ENCODE peak calls at places on chromosomes 2 and 18, in eight cellular contexts. K, H, T, A, E, J, R and Z are unnamed samples.
A peak's percentile ranks its signal among the peaks of the same experiment; 100 is the strongest.

GRCh38 chr2:183495589-183496267 is 371.5 kb downstream of the NUP35 start:
- DNase-seq in J (no peak), K (no peak), E (no peak), H (no peak), A (no peak), T (peak; percentile 44), R (no peak), Z (no peak)

GRCh38 chr2:216713691-216714411 is 18.5 kb upstream of the IGFBP5 start:
- DNase-seq in A (no peak), T (no peak), H (peak; percentile 74), R (no peak), K (no peak), E (no peak), J (peak; percentile 90), Z (no peak)

GRCh38 chr2:212995920-212996319 is 155.5 kb downstream of the IKZF2 start:
- DNase-seq in R (no peak), K (no peak), A (no peak), T (no peak), J (peak; percentile 50), H (no peak), E (no peak), Z (no peak)

GRCh38 chr2:64173156-64174135 is 29.2 kb upstream of the PELI1 start:
- DNase-seq in R (no peak), E (no peak), A (no peak), T (no peak), H (no peak), K (no peak), J (no peak), Z (no peak)

GRCh38 chr2:151999058-151999457 is 99.8 kb downstream of the CACNB4 start:
- DNase-seq in K (peak; percentile 79), R (no peak), J (peak; percentile 63), E (peak; percentile 71), T (no peak), H (no peak), A (peak; percentile 34), Z (no peak)

GRCh38 chr2:210604666-210605065 is 48.3 kb downstream of the CPS1 start:
- DNase-seq in H (no peak), K (no peak), R (no peak), T (no peak), A (no peak), J (no peak), E (no peak), Z (no peak)

GRCh38 chr2:46179037-46179621 is 118.1 kb upstream of the EPAS1 start:
- DNase-seq in E (no peak), R (no peak), A (peak; percentile 48), J (peak; percentile 98), H (peak; percentile 79), K (no peak), T (peak; percentile 15), Z (no peak)

GRCh38 chr2:223889133-223889769 is 51.9 kb upstream of the AP1S3 start:
- DNase-seq in K (no peak), A (no peak), T (no peak), R (no peak), H (no peak), J (no peak), E (no peak), Z (no peak)

GRCh38 chr2:25315316-25315680 is 26.4 kb downstream of the DNMT3A start:
- DNase-seq in T (no peak), A (no peak), J (no peak), H (no peak), E (no peak), K (no peak), R (peak; percentile 53), Z (no peak)

GRCh38 chr18:14970027-14970426 is 222.1 kb downstream of the ANKRD30B start:
- DNase-seq in J (no peak), K (no peak), E (no peak), T (no peak), H (no peak), A (no peak), R (no peak), Z (no peak)

GRCh38 chr2:169828141-169828811 is 1.0 kb downstream of the UBR3 start:
- DNase-seq in A (peak; percentile 41), R (no peak), T (peak; percentile 25), K (peak; percentile 60), J (peak; percentile 64), H (no peak), E (peak; percentile 35), Z (no peak)

GRCh38 chr2:66700181-66700686 is 265.3 kb downstream of the MEIS1 start:
- DNase-seq in T (no peak), R (no peak), E (peak; percentile 28), H (no peak), J (no peak), K (peak; percentile 33), A (no peak), Z (no peak)

GRCh38 chr18:78984941-78985784 is 5.5 kb downstream of the SALL3 start:
- DNase-seq in R (no peak), K (peak; percentile 82), J (peak; percentile 14), A (no peak), T (no peak), H (no peak), E (no peak), Z (no peak)

GRCh38 chr2:124258481-124258880 is 233.4 kb downstream of the CNTNAP5 start:
- DNase-seq in H (no peak), J (no peak), R (no peak), T (no peak), K (no peak), A (no peak), E (no peak), Z (no peak)

GRCh38 chr2:121128741-121129659 is 156.0 kb downstream of the TFCP2L1 start:
- DNase-seq in T (no peak), E (peak; percentile 81), H (no peak), J (peak; percentile 51), R (peak; percentile 82), K (peak; percentile 72), A (peak; percentile 89), Z (no peak)

GRCh38 chr2:12064153-12064552 is 317.7 kb downstream of the LPIN1 start:
- DNase-seq in R (no peak), T (no peak), H (no peak), A (no peak), K (no peak), J (peak; percentile 23), E (no peak), Z (no peak)

GRCh38 chr2:219028141-219028540 is 13.2 kb downstream of the CFAP65 start:
- DNase-seq in E (no peak), J (no peak), K (no peak), A (no peak), T (no peak), H (no peak), R (no peak), Z (no peak)

GRCh38 chr2:168585700-168586099 is 129.6 kb downstream of the CERS6 start:
- DNase-seq in K (no peak), A (no peak), H (no peak), R (no peak), T (no peak), E (no peak), J (no peak), Z (no peak)

GRCh38 chr2:43484323-43484930 is 111.4 kb downstream of the THADA start:
- DNase-seq in K (peak; percentile 82), H (no peak), R (no peak), E (no peak), A (no peak), J (peak; percentile 92), T (peak; percentile 26), Z (no peak)

GRCh38 chr18:3595282-3596273 is 145.6 kb downstream of the TGIF1 start:
- DNase-seq in E (peak; percentile 68), H (no peak), R (no peak), T (peak; percentile 64), J (peak; percentile 95), A (peak; percentile 44), K (no peak), Z (no peak)

GRCh38 chr2:224151680-224152310 is 112.7 kb upstream of the SERPINE2 start:
- DNase-seq in R (no peak), T (no peak), K (no peak), E (no peak), J (no peak), H (no peak), A (no peak), Z (no peak)

GRCh38 chr2:15939556-15939853 is 845 bp upstream of the MYCN start:
- DNase-seq in H (peak; percentile 83), T (no peak), E (no peak), R (peak; percentile 62), A (peak; percentile 66), K (no peak), J (no peak), Z (no peak)
- TF ChIP-seq CTCF in H (peak; percentile 55), T (peak; percentile 80), E (no peak), R (peak; percentile 72), A (no peak), K (no peak), J (peak; percentile 63), Z (no peak)

GRCh38 chr2:162156149-162156548 is 4.1 kb upstream of the GCG start:
- DNase-seq in K (no peak), E (no peak), R (no peak), A (no peak), T (no peak), H (no peak), J (no peak), Z (no peak)

GRCh38 chr2:162153608-162154224 is 1.7 kb upstream of the GCG start:
- DNase-seq in R (no peak), E (peak; percentile 77), A (peak; percentile 64), K (peak; percentile 66), J (peak; percentile 75), H (no peak), T (peak; percentile 33), Z (peak; percentile 25)

GRCh38 chr2:162149940-162150339 is 2.1 kb downstream of the GCG start:
- DNase-seq in E (no peak), H (no peak), T (no peak), J (no peak), A (no peak), R (no peak), K (no peak), Z (no peak)

GRCh38 chr2:162152147-162152546 is at the start of gene GCG:
- DNase-seq in A (no peak), J (no peak), H (no peak), T (no peak), R (no peak), E (no peak), K (no peak), Z (no peak)

GRCh38 chr2:162155093-162155492 is 3.0 kb upstream of the GCG start:
- DNase-seq in E (no peak), T (no peak), H (no peak), A (no peak), R (no peak), J (no peak), K (no peak), Z (no peak)
- TF ChIP-seq CTCF in E (no peak), T (peak; percentile 18), H (no peak), A (no peak), R (no peak), J (peak; percentile 39), K (peak; percentile 26), Z (no peak)

GRCh38 chr2:72983500-72984039 is 66.3 kb downstream of the EMX1 start:
- DNase-seq in T (no peak), A (peak; percentile 53), E (no peak), R (no peak), J (no peak), H (no peak), K (no peak), Z (no peak)
- TF ChIP-seq CTCF in T (no peak), A (no peak), E (no peak), R (no peak), J (no peak), H (no peak), K (no peak), Z (no peak)

DNA sequence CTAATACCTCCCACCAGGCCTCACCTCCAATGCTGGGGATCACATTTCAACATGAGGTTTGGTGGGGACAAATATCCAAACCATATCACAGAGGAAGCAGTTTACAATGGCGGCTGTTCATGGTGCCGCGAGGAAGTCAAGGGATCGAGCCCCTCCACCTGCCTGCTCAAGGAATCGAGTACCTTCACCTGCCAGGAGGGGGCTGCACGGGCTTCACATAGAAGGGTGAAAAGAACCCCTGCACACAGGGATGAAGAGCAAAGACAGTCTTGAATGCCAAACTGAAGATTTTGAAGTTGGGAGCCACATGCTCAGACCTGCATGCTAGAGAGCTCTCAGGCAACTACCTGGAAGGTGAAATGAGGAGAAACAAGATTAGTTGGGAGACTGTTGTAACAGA is 110.3 kb downstream of the KCNF1 start:
- DNase-seq in T (no peak), H (no peak), K (no peak), A (no peak), E (no peak), R (no peak), J (no peak), Z (no peak)
- TF ChIP-seq CTCF in T (no peak), H (no peak), K (peak; percentile 24), A (no peak), E (no peak), R (no peak), J (no peak), Z (no peak)